ENCODE peak calls at places on chromosomes 13 and 19, in nine cellular contexts. J is psoas muscle, E is BJ, U is AG04450, I is fibroblast of lung, S is breast epithelium, N is foreskin fibroblast, O is GM12865, F is OCI-LY7. Y is an unnamed sample.

GRCh38 chr19:3538965-3539742 is at the start of gene TEKTIP1:
- DNase-seq in J (no peak), E (no peak), U (no peak), I (no peak), S (no peak), N (peak), O (no peak), F (no peak), Y (no peak)

GRCh38 chr13:103640617-103641016 is 574.4 kb upstream of the SLC10A2 start:
- DNase-seq in J (no peak), E (no peak), U (no peak), I (no peak), S (no peak), N (no peak), O (no peak), F (no peak), Y (no peak)

GRCh38 chr13:76293346-76293745 is 592.9 kb downstream of the KCTD12 start:
- DNase-seq in J (no peak), E (peak), U (peak), I (peak), S (no peak), N (peak), O (no peak), F (no peak), Y (peak)

GRCh38 chr13:64078025-64078424 is 2662.4 kb upstream of the PCDH20 start:
- DNase-seq in J (no peak), E (no peak), U (no peak), I (no peak), S (no peak), N (no peak), O (peak), F (no peak), Y (no peak)

GRCh38 chr19:3367572-3368440 is 1.4 kb downstream of the NFIC start:
- DNase-seq in J (peak), E (no peak), U (no peak), I (no peak), S (no peak), N (peak), O (peak), F (no peak), Y (no peak)

GRCh38 chr19:52188822-52189744 is 769 bp upstream of the PPP2R1A start:
- DNase-seq in J (peak), E (no peak), U (peak), I (no peak), S (peak), N (peak), O (no peak), F (no peak), Y (no peak)

GRCh38 chr13:30818323-30818960 is 83.1 kb downstream of the ALOX5AP start:
- DNase-seq in J (peak), E (no peak), U (no peak), I (peak), S (no peak), N (peak), O (no peak), F (no peak), Y (peak)

GRCh38 chr19:38647966-38648788 is 728 bp downstream of the ACTN4 start:
- DNase-seq in J (no peak), E (no peak), U (no peak), I (no peak), S (no peak), N (peak), O (no peak), F (no peak), Y (no peak)

GRCh38 chr13:42968906-42969305 is 23.1 kb downstream of the EPSTI1 start:
- DNase-seq in J (no peak), E (no peak), U (no peak), I (no peak), S (peak), N (no peak), O (no peak), F (no peak), Y (no peak)

GRCh38 chr19:10352764-10353671 is 13.6 kb upstream of the ICAM3 start:
- DNase-seq in J (peak), E (no peak), U (no peak), I (peak), S (no peak), N (no peak), O (no peak), F (no peak), Y (no peak)

GRCh38 chr13:75145926-75146325 is 336.0 kb downstream of the TBC1D4 start:
- DNase-seq in J (no peak), E (no peak), U (no peak), I (peak), S (no peak), N (peak), O (no peak), F (no peak), Y (no peak)

GRCh38 chr19:30226464-30227070 is 145.6 kb upstream of the ZNF536 start:
- DNase-seq in J (no peak), E (no peak), U (no peak), I (no peak), S (no peak), N (peak), O (no peak), F (no peak), Y (no peak)

GRCh38 chr19:3179739-3180293 is 1.2 kb downstream of the S1PR4 start:
- DNase-seq in J (no peak), E (no peak), U (no peak), I (no peak), S (no peak), N (no peak), O (peak), F (peak), Y (no peak)

GRCh38 chr13:91657283-91657682 is 258.9 kb downstream of the GPC5 start:
- DNase-seq in J (no peak), E (no peak), U (no peak), I (no peak), S (no peak), N (no peak), O (no peak), F (no peak), Y (no peak)

GRCh38 chr19:49421039-49421877 is 2.0 kb downstream of the PTH2 start:
- DNase-seq in J (peak), E (no peak), U (no peak), I (peak), S (peak), N (peak), O (no peak), F (peak), Y (no peak)

GRCh38 chr13:44044544-44045178 is 165.0 kb downstream of the LACC1 start:
- DNase-seq in J (no peak), E (no peak), U (no peak), I (no peak), S (no peak), N (peak), O (no peak), F (no peak), Y (no peak)

GRCh38 chr13:46476174-46476573 is 76.8 kb upstream of the LRCH1 start:
- DNase-seq in J (no peak), E (no peak), U (no peak), I (no peak), S (no peak), N (no peak), O (no peak), F (no peak), Y (no peak)

GRCh38 chr19:2129022-2129421 is 22.3 kb downstream of the AP3D1 start:
- DNase-seq in J (no peak), E (no peak), U (no peak), I (no peak), S (no peak), N (no peak), O (no peak), F (no peak), Y (no peak)

GRCh38 chr13:40161931-40162330 is 504.5 kb downstream of the FOXO1 start:
- DNase-seq in J (no peak), E (no peak), U (no peak), I (no peak), S (no peak), N (no peak), O (no peak), F (no peak), Y (no peak)

GRCh38 chr19:33458171-33458633 is 63.4 kb downstream of the PEPD start:
- DNase-seq in J (no peak), E (no peak), U (no peak), I (no peak), S (no peak), N (no peak), O (no peak), F (no peak), Y (no peak)

GRCh38 chr13:50012396-50013169 is 2.7 kb upstream of the KCNRG start:
- DNase-seq in J (no peak), E (no peak), U (no peak), I (peak), S (no peak), N (peak), O (no peak), F (no peak), Y (no peak)

GRCh38 chr13:79485014-79485441 is 4.1 kb downstream of the NDFIP2 start:
- DNase-seq in J (peak), E (peak), U (peak), I (peak), S (no peak), N (peak), O (no peak), F (no peak), Y (peak)

GRCh38 chr13:43546821-43547220 is 240.0 kb downstream of the ENOX1 start:
- DNase-seq in J (no peak), E (no peak), U (no peak), I (no peak), S (no peak), N (no peak), O (no peak), F (no peak), Y (no peak)

GRCh38 chr13:109402976-109403375 is 383.4 kb downstream of the IRS2 start:
- DNase-seq in J (no peak), E (no peak), U (no peak), I (peak), S (no peak), N (peak), O (no peak), F (no peak), Y (no peak)

GRCh38 chr19:46756544-46756888 is 10.3 kb upstream of the STRN4 start:
- DNase-seq in J (peak), E (no peak), U (no peak), I (no peak), S (no peak), N (no peak), O (no peak), F (no peak), Y (no peak)

GRCh38 chr19:52689804-52690394 is 44.9 kb downstream of the ZNF611 start:
- DNase-seq in J (peak), E (no peak), U (no peak), I (no peak), S (peak), N (peak), O (no peak), F (no peak), Y (no peak)

GRCh38 chr13:113291997-113292862 is 4.8 kb upstream of the LAMP1 start:
- DNase-seq in J (peak), E (no peak), U (no peak), I (peak), S (no peak), N (peak), O (no peak), F (no peak), Y (no peak)
- TF ChIP-seq CTCF in J (no peak), E (no peak), U (no peak), I (no peak), S (no peak), N (no peak), O (no peak), F (no peak), Y (no peak)

DNA sequence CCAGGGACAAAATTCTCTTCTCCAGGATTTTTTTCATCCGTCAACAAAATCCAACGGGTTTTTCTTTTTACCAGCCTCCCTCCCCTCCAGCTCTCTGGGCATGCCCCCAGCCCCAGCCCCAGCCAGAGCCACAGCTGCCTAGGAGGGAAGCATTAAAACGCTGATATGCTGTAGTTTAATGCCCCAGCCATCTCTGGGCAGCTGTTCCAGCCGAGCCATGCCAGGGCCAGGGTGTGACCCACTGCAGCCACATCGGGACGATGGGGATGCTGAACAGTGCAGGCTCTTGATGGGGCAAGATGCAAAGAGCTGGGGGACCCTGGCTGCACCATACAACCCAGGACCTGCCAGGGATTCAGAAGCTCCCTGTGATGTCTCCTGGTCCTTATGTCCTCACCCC is 32.1 kb downstream of the TSHZ3 start:
- DNase-seq in J (no peak), E (no peak), U (no peak), I (no peak), S (no peak), N (no peak), O (no peak), F (no peak), Y (no peak)
- H3K4me3 ChIP-seq in J (no peak), E (no peak), U (no peak), I (no peak), S (peak), N (no peak), O (no peak), F (no peak), Y (peak)

GRCh38 chr19:12764698-12765097 is 10.7 kb downstream of the HOOK2 start:
- DNase-seq in J (no peak), E (no peak), U (no peak), I (no peak), S (no peak), N (no peak), O (no peak), F (no peak), Y (no peak)

GRCh38 chr19:12767150-12767549 is 8.2 kb downstream of the HOOK2 start:
- DNase-seq in J (no peak), E (no peak), U (no peak), I (no peak), S (no peak), N (no peak), O (no peak), F (no peak), Y (no peak)

GRCh38 chr19:12763100-12763499 is 11.5 kb downstream of the BEST2 start:
- DNase-seq in J (no peak), E (no peak), U (no peak), I (no peak), S (no peak), N (no peak), O (no peak), F (no peak), Y (no peak)

GRCh38 chr19:12767666-12768065 is 7.7 kb downstream of the HOOK2 start:
- DNase-seq in J (no peak), E (no peak), U (no peak), I (no peak), S (no peak), N (no peak), O (no peak), F (no peak), Y (no peak)

GRCh38 chr19:12766051-12766521 is 9.3 kb downstream of the HOOK2 start:
- DNase-seq in J (peak), E (no peak), U (peak), I (peak), S (peak), N (peak), O (peak), F (peak), Y (no peak)
- TF ChIP-seq CTCF in J (peak), E (peak), U (peak), I (peak), S (peak), N (peak), O (peak), F (peak), Y (peak)

GRCh38 chr19:18045307-18046013 is 37.5 kb downstream of the ARRDC2 start:
- DNase-seq in J (no peak), E (no peak), U (no peak), I (no peak), S (no peak), N (no peak), O (no peak), F (peak), Y (no peak)
- H3K4me3 ChIP-seq in J (peak), E (no peak), U (peak), I (peak), S (peak), N (peak), O (no peak), F (peak), Y (peak)

GRCh38 chr19:16117594-16118033 is 5.9 kb downstream of the RAB8A start:
- DNase-seq in J (no peak), E (no peak), U (no peak), I (no peak), S (no peak), N (no peak), O (peak), F (peak), Y (no peak)
- TF ChIP-seq CTCF in J (no peak), E (no peak), U (peak), I (no peak), S (no peak), N (peak), O (peak), F (peak), Y (peak)